ENCODE peak calls at places on chromosome 7, in eight cellular contexts. X is esophagus squamous epithelium, H is adrenal gland, M is A549, T is tibial nerve, J is stomach, R is HepG2, E is ovary. F is an unnamed sample.

GRCh38 chr7:9645756-9646155 is 1212.3 kb downstream of the NXPH1 start:
- DNase-seq in X (no peak), H (no peak), M (no peak), T (no peak), J (no peak), R (no peak), E (no peak), F (no peak)

GRCh38 chr7:112083776-112084175 is 122.4 kb downstream of the DOCK4 start:
- DNase-seq in X (no peak), H (no peak), M (no peak), T (no peak), J (no peak), R (no peak), E (no peak), F (no peak)

GRCh38 chr7:19754521-19755116 is 18.8 kb downstream of the TMEM196 start:
- DNase-seq in X (no peak), H (no peak), M (peak), T (no peak), J (no peak), R (peak), E (no peak), F (no peak)

GRCh38 chr7:7354674-7355073 is 172.3 kb downstream of the C1GALT1 start:
- DNase-seq in X (no peak), H (no peak), M (no peak), T (no peak), J (no peak), R (no peak), E (no peak), F (no peak)

GRCh38 chr7:75629042-75629441 is 109.7 kb downstream of the HIP1 start:
- DNase-seq in X (no peak), H (no peak), M (no peak), T (no peak), J (no peak), R (no peak), E (no peak), F (no peak)

GRCh38 chr7:151432658-151433521 is 7.1 kb downstream of the CRYGN start:
- DNase-seq in X (no peak), H (no peak), M (no peak), T (no peak), J (no peak), R (no peak), E (peak), F (no peak)

GRCh38 chr7:9711259-9711658 is 1262.4 kb upstream of the PHF14 start:
- DNase-seq in X (no peak), H (no peak), M (no peak), T (no peak), J (no peak), R (no peak), E (no peak), F (no peak)

GRCh38 chr7:75819711-75820110 is 6.1 kb upstream of the CCL24 start:
- DNase-seq in X (no peak), H (no peak), M (no peak), T (peak), J (no peak), R (no peak), E (no peak), F (no peak)

GRCh38 chr7:101817031-101817929 is at the start of gene CUX1:
- DNase-seq in X (no peak), H (no peak), M (peak), T (no peak), J (peak), R (peak), E (peak), F (no peak)

GRCh38 chr7:112985377-112985987 is 101.1 kb downstream of the GPR85 start:
- DNase-seq in X (no peak), H (no peak), M (no peak), T (no peak), J (no peak), R (no peak), E (no peak), F (no peak)

GRCh38 chr7:23490357-23491131 is 20.3 kb upstream of the IGF2BP3 start:
- DNase-seq in X (no peak), H (peak), M (peak), T (no peak), J (no peak), R (no peak), E (peak), F (no peak)

GRCh38 chr7:42035205-42035604 is 201.8 kb downstream of the GLI3 start:
- DNase-seq in X (no peak), H (no peak), M (no peak), T (no peak), J (no peak), R (no peak), E (no peak), F (no peak)

GRCh38 chr7:486216-486743 is 33.4 kb downstream of the PDGFA start:
- DNase-seq in X (no peak), H (no peak), M (no peak), T (no peak), J (no peak), R (no peak), E (no peak), F (no peak)

GRCh38 chr7:66078067-66078466 is 2.4 kb downstream of the ASL start:
- DNase-seq in X (no peak), H (no peak), M (no peak), T (no peak), J (no peak), R (no peak), E (no peak), F (no peak)

GRCh38 chr7:69358163-69358821 is 240.0 kb upstream of the AUTS2 start:
- DNase-seq in X (no peak), H (no peak), M (no peak), T (no peak), J (no peak), R (no peak), E (no peak), F (no peak)

GRCh38 chr7:127154101-127154500 is 98.6 kb downstream of the GRM8 start:
- DNase-seq in X (no peak), H (no peak), M (no peak), T (no peak), J (no peak), R (no peak), E (no peak), F (no peak)

GRCh38 chr7:112869111-112869774 is 79.0 kb upstream of the TMEM168 start:
- DNase-seq in X (no peak), H (no peak), M (peak), T (no peak), J (peak), R (peak), E (no peak), F (peak)

GRCh38 chr7:100603697-100604077 is 1.5 kb downstream of the PCOLCE start:
- DNase-seq in X (no peak), H (no peak), M (no peak), T (no peak), J (no peak), R (no peak), E (no peak), F (no peak)

GRCh38 chr7:100602889-100603696 is 930 bp downstream of the PCOLCE start:
- DNase-seq in X (no peak), H (peak), M (no peak), T (peak), J (no peak), R (no peak), E (peak), F (no peak)

GRCh38 chr7:100604976-100605911 is 3.1 kb downstream of the PCOLCE start:
- DNase-seq in X (no peak), H (peak), M (peak), T (no peak), J (peak), R (no peak), E (peak), F (no peak)

GRCh38 chr7:100606313-100606712 is 4.2 kb downstream of the PCOLCE start:
- DNase-seq in X (no peak), H (no peak), M (no peak), T (no peak), J (no peak), R (no peak), E (no peak), F (no peak)

GRCh38 chr7:100604078-100604975 is 2.2 kb downstream of the PCOLCE start:
- DNase-seq in X (no peak), H (peak), M (peak), T (peak), J (peak), R (no peak), E (peak), F (peak)
- TF ChIP-seq POLR2A in X (peak), H (no peak), M (peak), T (peak), J (no peak), R (no peak), E (peak), F (peak)

DNA sequence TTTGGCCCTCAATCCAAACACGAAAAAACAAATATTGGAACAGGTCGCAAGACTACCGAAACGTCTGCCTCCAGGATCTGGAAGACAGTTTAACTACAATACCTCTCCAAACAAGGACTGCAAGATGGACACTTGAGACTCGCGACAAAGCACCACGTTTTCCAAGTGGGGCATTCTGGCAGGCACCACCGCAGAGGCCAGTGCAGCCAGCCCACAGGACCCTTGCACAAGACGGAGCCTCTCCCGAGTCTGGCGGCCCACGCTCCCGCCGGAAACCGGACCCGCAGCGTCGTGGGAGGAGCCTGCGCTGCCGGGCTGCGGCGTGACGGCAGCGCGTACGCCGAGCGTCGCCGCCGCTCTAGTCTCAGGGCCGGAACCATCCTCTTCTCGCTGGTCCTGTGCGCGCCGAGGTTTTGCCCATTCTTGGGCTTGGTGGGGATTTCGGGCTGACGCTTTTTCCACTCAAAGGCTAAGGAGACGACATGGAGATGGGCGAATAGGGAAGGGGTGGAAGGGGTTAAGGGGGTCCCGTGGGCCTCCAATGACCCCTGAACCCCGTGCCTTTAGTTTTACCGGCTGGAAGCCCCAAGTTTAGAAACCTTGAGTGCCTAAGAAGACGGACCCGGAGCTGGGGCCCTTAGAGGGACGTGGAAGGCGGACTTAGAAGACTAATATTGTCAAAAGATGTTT is at the start of gene ORC5:
- DNase-seq in X (peak), H (peak), M (peak), T (peak), J (peak), R (peak), E (peak), F (peak)
- TF ChIP-seq POLR2A in X (peak), H (peak), M (peak), T (peak), J (no peak), R (peak), E (peak), F (peak)

GRCh38 chr7:17234398-17235021 is 63.9 kb upstream of the AHR start:
- DNase-seq in X (no peak), H (peak), M (peak), T (peak), J (no peak), R (peak), E (no peak), F (peak)
- TF ChIP-seq POLR2A in X (no peak), H (no peak), M (no peak), T (no peak), J (no peak), R (no peak), E (no peak), F (no peak)

DNA sequence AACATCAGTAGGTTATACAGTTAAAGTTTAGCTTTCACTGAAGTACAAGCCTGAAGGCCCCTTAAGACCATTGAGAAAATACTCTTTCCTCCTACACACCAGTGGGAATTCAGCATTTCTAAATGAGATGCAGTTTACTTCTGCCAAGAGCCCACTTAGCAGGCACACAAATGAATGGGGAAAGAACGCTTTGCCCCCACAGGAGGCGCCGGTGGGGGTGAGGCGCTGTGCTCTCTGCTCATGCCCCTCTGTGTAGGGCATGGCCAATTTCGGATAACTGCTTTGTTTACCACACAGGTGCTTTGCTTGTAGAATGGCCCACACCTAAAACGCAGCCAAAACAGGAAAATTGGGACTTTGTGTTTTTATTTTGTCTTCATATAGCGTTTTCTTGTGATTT is 15.9 kb upstream of the LAT2 start:
- DNase-seq in X (no peak), H (no peak), M (no peak), T (no peak), J (no peak), R (no peak), E (no peak), F (no peak)
- TF ChIP-seq POLR2A in X (no peak), H (no peak), M (no peak), T (no peak), J (no peak), R (no peak), E (no peak), F (no peak)

GRCh38 chr7:97219237-97219636 is 101.7 kb downstream of the SDHAF3 start:
- DNase-seq in X (no peak), H (no peak), M (no peak), T (no peak), J (no peak), R (no peak), E (no peak), F (no peak)
- TF ChIP-seq POLR2A in X (no peak), H (no peak), M (no peak), T (no peak), J (no peak), R (no peak), E (no peak), F (no peak)

GRCh38 chr7:142961595-142961972 is 579 bp downstream of the KEL start:
- DNase-seq in X (no peak), H (no peak), M (no peak), T (no peak), J (no peak), R (no peak), E (no peak), F (no peak)

GRCh38 chr7:142960955-142961512 is 1.1 kb downstream of the KEL start:
- DNase-seq in X (no peak), H (no peak), M (no peak), T (no peak), J (no peak), R (no peak), E (no peak), F (no peak)

GRCh38 chr7:142964502-142965246 is 2.5 kb upstream of the KEL start:
- DNase-seq in X (no peak), H (no peak), M (no peak), T (no peak), J (no peak), R (no peak), E (no peak), F (no peak)

GRCh38 chr7:142963993-142964392 is 1.8 kb upstream of the KEL start:
- DNase-seq in X (no peak), H (no peak), M (no peak), T (no peak), J (no peak), R (no peak), E (no peak), F (no peak)

DNA sequence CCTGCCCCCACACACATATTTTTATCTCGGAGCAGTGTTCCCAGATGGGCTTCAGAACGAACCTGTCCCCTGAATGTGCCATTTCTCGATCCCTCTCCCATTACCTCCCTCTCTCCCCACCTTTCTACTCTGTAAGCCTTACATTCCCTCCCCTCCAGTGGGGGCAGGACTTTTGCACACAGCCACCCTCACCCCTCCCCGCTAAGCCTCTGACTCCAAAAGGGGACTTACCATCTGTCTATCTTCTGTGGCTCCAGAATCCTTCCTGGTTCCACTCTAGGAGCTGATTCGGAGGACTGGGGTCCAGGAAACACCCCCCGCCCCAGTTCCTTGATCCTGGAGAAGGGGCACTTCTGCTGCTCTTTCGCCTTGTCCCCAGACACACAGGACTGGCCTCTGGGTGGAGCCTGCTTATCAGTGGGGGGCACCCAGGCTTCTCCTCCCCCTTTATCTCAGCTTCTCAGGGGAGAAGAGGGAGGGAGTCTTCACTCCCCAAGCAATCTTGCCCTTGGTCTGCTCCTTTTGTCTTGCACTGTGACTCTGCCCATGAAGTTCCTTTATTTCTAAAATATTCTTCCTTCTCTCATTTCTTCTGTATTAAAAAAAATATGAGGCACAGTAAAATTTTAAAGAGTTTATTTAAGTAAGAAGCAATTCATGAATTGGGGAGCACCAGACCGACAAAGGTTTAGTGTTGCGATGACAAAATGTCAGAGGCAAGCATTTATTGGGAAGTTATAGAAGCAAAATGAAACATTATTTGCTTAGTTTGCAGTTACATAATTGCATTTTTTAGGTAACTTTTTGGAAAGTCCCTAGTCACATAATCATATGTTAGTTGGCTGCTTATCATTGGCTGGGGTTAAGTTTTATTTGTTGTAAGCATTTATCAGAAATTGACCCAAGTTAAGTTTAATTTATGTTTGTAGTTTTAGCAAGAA is at the start of gene KEL:
- DNase-seq in X (no peak), H (no peak), M (no peak), T (no peak), J (no peak), R (no peak), E (no peak), F (no peak)
- TF ChIP-seq POLR2A in X (no peak), H (no peak), M (no peak), T (no peak), J (no peak), R (no peak), E (no peak), F (no peak)

GRCh38 chr7:100611983-100612729 is at the start of gene MOSPD3:
- DNase-seq in X (peak), H (peak), M (peak), T (peak), J (peak), R (peak), E (peak), F (peak)
- TF ChIP-seq POLR2A in X (peak), H (peak), M (peak), T (peak), J (no peak), R (peak), E (peak), F (peak)

DNA sequence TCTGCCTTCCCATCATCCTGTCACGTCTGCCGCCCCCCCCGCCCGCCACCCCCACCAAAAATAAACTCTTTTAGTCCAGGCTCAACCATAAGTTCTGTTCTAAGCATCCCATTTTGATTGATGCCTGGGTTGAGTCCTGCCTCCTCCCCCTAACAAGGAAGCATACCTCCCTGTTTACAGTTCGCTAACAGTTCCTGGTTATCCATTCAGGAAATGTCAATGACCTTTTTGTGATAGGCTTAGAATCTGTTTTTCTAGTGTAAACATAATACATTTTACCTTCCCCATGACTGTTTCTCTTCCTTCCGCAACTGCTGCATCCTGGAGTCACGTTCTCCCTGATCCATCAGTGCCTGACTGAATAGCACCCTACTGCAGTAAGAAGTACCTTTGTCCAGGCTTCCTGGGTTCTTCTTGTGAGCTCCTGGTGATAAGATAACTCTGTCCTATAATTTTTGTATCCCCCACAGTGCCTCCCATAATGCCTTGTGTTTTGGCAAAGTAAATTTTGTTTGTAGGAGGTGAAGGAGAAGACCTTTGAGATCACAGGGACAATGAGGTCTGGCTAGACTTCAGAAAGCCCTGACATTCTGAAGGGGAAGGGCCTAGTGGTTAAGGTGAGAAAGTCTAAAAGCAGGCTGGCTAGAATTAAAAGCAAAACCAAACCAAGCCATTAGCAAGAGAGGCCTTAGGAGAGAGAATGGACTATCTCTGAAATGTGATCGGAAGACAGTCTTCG is 7.3 kb downstream of the AGFG2 start:
- DNase-seq in X (no peak), H (no peak), M (peak), T (no peak), J (peak), R (peak), E (no peak), F (no peak)
- TF ChIP-seq POLR2A in X (no peak), H (no peak), M (no peak), T (no peak), J (no peak), R (no peak), E (no peak), F (no peak)